ENCODE peak calls at places on chromosomes 16 and 17, in six cellular contexts. O, Q, F, B, P and M are unnamed samples.

GRCh38 chr17:68378202-68379149 is 78.8 kb downstream of the WIPI1 start:
- DNase-seq in Q (no peak), F (peak), O (no peak), P (peak), B (peak), M (peak)

GRCh38 chr17:80427366-80428282 is 12.7 kb downstream of the ENDOV start:
- DNase-seq in F (no peak), O (no peak), P (no peak), B (no peak), Q (no peak), M (no peak)

GRCh38 chr17:58337126-58337599 is 8.6 kb upstream of the TSPOAP1 start:
- DNase-seq in Q (no peak), F (no peak), P (no peak), B (no peak), O (peak), M (no peak)

GRCh38 chr17:19409509-19409908 is 1.5 kb upstream of the RNF112 start:
- DNase-seq in B (no peak), Q (no peak), P (peak), O (no peak), F (peak), M (no peak)

GRCh38 chr16:707062-707538 is 1.5 kb upstream of the FBXL16 start:
- DNase-seq in O (no peak), Q (no peak), P (no peak), B (no peak), F (no peak), M (no peak)

GRCh38 chr16:19517424-19518089 is 4.3 kb downstream of the GDE1 start:
- DNase-seq in O (no peak), Q (no peak), F (no peak), P (peak), B (no peak), M (no peak)

GRCh38 chr17:62140836-62141235 is 75.8 kb upstream of the MED13 start:
- DNase-seq in O (no peak), B (no peak), P (no peak), F (peak), Q (no peak), M (no peak)

GRCh38 chr16:82741073-82741615 is 114.4 kb downstream of the CDH13 start:
- DNase-seq in O (no peak), B (no peak), Q (no peak), P (peak), F (no peak), M (no peak)

GRCh38 chr17:44979426-44980273 is 11.5 kb upstream of the C1QL1 start:
- DNase-seq in P (no peak), O (no peak), F (no peak), Q (no peak), B (no peak), M (no peak)

GRCh38 chr17:3870871-3871306 is 22.0 kb downstream of the CAMKK1 start:
- DNase-seq in Q (no peak), B (no peak), O (no peak), F (peak), P (peak), M (no peak)

GRCh38 chr17:76473541-76473985 is 6.2 kb downstream of the AANAT start:
- DNase-seq in P (no peak), F (no peak), Q (no peak), O (no peak), B (no peak), M (peak)

GRCh38 chr16:68737046-68737729 is at the start of gene CDH1:
- DNase-seq in B (peak), O (peak), P (no peak), Q (peak), F (no peak), M (peak)